ENCODE peak calls at places on chromosomes 16 and 17, in nine cellular contexts. X is epithelial cell of esophagus, S is ovary, U is cardiac muscle cell, E is prostate gland, I is stomach, K is left ventricle myocardium inferior, D is brain microvascular endothelial cell, P is fibroblast of lung. G is an unnamed sample.

GRCh38 chr17:39002991-39003715 is 36.0 kb upstream of the FBXO47 start:
- DNase-seq in X (no peak), S (no peak), U (no peak), E (peak; percentile 9), I (peak; percentile 42), K (peak; percentile 86), D (peak; percentile 51), P (peak; percentile 56), G (peak; percentile 94)

GRCh38 chr17:79833744-79834574 is 5.3 kb downstream of the CBX4 start:
- DNase-seq in X (no peak), S (no peak), U (peak; percentile 15), E (no peak), I (no peak), K (no peak), D (no peak), P (no peak), G (no peak)

GRCh38 chr17:27576429-27577123 is 54.4 kb upstream of the LGALS9 start:
- DNase-seq in X (no peak), S (no peak), U (no peak), E (no peak), I (no peak), K (no peak), D (no peak), P (peak; percentile 48), G (peak; percentile 55)

GRCh38 chr17:50330151-50330753 is 15.7 kb upstream of the XYLT2 start:
- DNase-seq in X (no peak), S (no peak), U (no peak), E (no peak), I (no peak), K (no peak), D (no peak), P (no peak), G (no peak)

GRCh38 chr16:85460983-85461813 is 151.9 kb upstream of the GSE1 start:
- DNase-seq in X (peak; percentile 26), S (peak; percentile 85), U (no peak), E (no peak), I (no peak), K (no peak), D (no peak), P (peak; percentile 49), G (peak; percentile 29)

GRCh38 chr16:11198817-11199216 is 57.2 kb downstream of the SOCS1 start:
- DNase-seq in X (peak; percentile 75), S (no peak), U (no peak), E (no peak), I (peak; percentile 56), K (no peak), D (no peak), P (no peak), G (no peak)

GRCh38 chr17:2929881-2930533 is 133.4 kb downstream of the OR1D5 start:
- DNase-seq in X (peak; percentile 60), S (no peak), U (peak; percentile 57), E (no peak), I (peak; percentile 71), K (peak; percentile 35), D (peak; percentile 35), P (peak; percentile 38), G (peak; percentile 11)

GRCh38 chr17:55674107-55674506 is 48.6 kb downstream of the TMEM100 start:
- DNase-seq in X (peak; percentile 72), S (no peak), U (no peak), E (no peak), I (no peak), K (no peak), D (no peak), P (peak; percentile 48), G (peak; percentile 15)

GRCh38 chr17:17951524-17951923 is 20.7 kb downstream of the TOM1L2 start:
- DNase-seq in X (peak; percentile 69), S (no peak), U (no peak), E (no peak), I (no peak), K (no peak), D (no peak), P (no peak), G (no peak)

GRCh38 chr17:17952691-17953090 is 19.5 kb downstream of the TOM1L2 start:
- DNase-seq in X (no peak), S (no peak), U (no peak), E (no peak), I (no peak), K (no peak), D (no peak), P (no peak), G (no peak)

GRCh38 chr17:17950347-17950746 is 21.9 kb downstream of the TOM1L2 start:
- DNase-seq in X (no peak), S (no peak), U (no peak), E (peak; percentile 43), I (no peak), K (no peak), D (no peak), P (no peak), G (no peak)

GRCh38 chr17:17947966-17948365 is 24.2 kb downstream of the TOM1L2 start:
- DNase-seq in X (peak; percentile 67), S (no peak), U (no peak), E (no peak), I (no peak), K (no peak), D (no peak), P (no peak), G (no peak)

DNA sequence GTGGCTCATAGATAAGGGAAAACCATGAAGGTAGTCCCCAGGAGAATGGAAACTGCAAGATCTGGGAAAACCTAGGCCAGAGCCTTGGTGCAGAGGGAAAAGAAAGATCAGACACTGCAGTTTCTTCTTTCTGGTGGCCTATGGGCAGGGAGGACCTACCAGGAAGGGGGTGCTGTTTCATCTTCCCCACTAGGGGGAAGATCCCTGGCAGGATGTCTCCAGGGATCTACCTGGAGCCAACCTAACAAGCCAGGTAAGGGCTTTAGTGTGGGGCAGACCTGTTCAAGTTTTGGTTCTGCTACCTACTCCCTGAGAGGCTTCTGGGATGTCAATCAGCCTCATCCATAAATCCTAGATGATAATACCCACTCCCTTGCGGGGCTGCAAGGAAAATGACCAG is 21.4 kb downstream of the TOM1L2 start:
- DNase-seq in X (peak; percentile 49), S (no peak), U (no peak), E (no peak), I (no peak), K (no peak), D (no peak), P (no peak), G (no peak)
- TF ChIP-seq CTCF in X (peak; percentile 49), S (no peak), U (peak; percentile 14), E (no peak), I (no peak), K (no peak), D (peak; percentile 59), P (no peak), G (peak; percentile 6)

GRCh38 chr16:27923751-27924150 is 139.8 kb downstream of the GSG1L start:
- DNase-seq in X (no peak), S (no peak), U (no peak), E (no peak), I (no peak), K (no peak), D (no peak), P (no peak), G (no peak)
- H3K4me3 ChIP-seq in X (no peak overlapping the region), S (no peak overlapping the region), U (no peak overlapping the region), E (no peak overlapping the region), I (no peak overlapping the region), K (no peak overlapping the region), D (no peak overlapping the region), P (no peak overlapping the region), G (no peak overlapping the region)

GRCh38 chr16:4158143-4159093 is 42.2 kb upstream of the ADCY9 start:
- DNase-seq in X (no peak), S (no peak), U (no peak), E (no peak), I (no peak), K (no peak), D (no peak), P (no peak), G (no peak)

GRCh38 chr16:4157376-4157825 is 41.2 kb upstream of the ADCY9 start:
- DNase-seq in X (no peak), S (no peak), U (no peak), E (no peak), I (no peak), K (no peak), D (no peak), P (no peak), G (no peak)

GRCh38 chr16:4159726-4160125 is 43.5 kb upstream of the ADCY9 start:
- DNase-seq in X (no peak), S (no peak), U (no peak), E (no peak), I (no peak), K (no peak), D (no peak), P (no peak), G (no peak)

DNA sequence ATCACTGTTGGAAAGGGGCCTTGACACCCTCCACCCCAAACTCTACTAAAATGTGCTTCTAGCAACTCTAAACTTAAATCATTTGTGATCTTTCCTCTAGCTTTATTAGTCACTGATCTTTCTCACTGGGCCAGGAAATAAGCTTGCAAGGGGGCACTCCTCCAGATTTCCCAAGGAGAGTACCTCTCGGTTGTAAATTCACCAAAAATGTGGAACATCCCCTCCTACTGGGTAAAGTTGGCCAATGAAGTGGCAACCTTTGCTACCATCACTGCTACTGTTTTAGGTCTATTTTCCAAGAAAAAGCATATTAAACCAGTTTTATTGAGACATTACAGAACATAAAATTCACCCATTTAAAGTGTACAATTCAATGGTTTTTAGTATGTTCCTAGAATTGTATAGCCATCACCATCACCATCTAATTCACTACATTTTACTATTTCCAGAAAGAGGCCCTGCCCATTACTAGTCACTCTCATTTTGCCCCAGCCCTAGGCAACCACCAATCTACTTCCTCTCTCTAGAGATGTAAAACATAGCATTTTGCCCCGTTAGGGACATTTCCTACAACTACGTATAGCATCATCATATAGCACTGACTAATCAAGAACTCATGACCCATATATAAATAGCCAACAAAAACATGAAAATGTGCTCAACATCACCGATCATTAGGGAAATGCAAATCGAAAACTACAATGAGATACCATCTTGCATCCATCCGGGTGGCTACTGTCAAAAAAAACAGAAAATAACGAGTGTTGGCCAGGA is 44.6 kb upstream of the ADCY9 start:
- DNase-seq in X (no peak), S (no peak), U (no peak), E (no peak), I (no peak), K (no peak), D (no peak), P (no peak), G (peak; percentile 32)
- TF ChIP-seq CTCF in X (no peak), S (no peak), U (peak; percentile 4), E (no peak), I (no peak), K (peak; percentile 11), D (no peak), P (no peak), G (peak; percentile 11)

GRCh38 chr17:14308965-14309879 is 8.3 kb downstream of the HS3ST3B1 start:
- DNase-seq in X (peak; percentile 87), S (peak; percentile 86), U (peak; percentile 98), E (peak; percentile 89), I (peak; percentile 89), K (peak; percentile 89), D (peak; percentile 93), P (peak; percentile 92), G (peak; percentile 91)

GRCh38 chr17:14310101-14310500 is 9.2 kb downstream of the HS3ST3B1 start:
- DNase-seq in X (no peak), S (no peak), U (no peak), E (no peak), I (no peak), K (no peak), D (no peak), P (no peak), G (no peak)

GRCh38 chr17:14311979-14312378 is 11.1 kb downstream of the HS3ST3B1 start:
- DNase-seq in X (no peak), S (no peak), U (no peak), E (no peak), I (no peak), K (no peak), D (no peak), P (no peak), G (no peak)

GRCh38 chr17:14311186-14311705 is 10.4 kb downstream of the HS3ST3B1 start:
- DNase-seq in X (no peak), S (no peak), U (no peak), E (no peak), I (no peak), K (no peak), D (no peak), P (no peak), G (no peak)

DNA sequence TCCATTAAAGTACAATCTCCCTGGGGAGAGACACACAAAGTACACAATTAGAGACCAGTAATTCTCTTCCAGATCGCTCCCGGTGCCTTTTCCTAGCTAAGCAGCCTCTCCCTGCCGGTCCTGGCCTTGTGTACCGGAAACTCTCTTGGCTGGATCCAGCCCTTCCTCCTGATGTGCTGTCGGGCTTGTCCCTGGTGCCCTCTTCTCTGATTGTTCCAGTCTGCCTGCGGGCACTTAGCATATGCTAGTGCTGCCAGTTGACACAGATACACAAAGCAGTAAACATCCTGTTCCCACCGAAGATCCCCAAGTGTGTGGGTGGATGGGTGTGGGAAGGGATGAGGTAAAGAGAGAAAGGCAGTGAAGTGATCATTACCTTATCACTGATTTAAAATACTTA is 9.7 kb downstream of the HS3ST3B1 start:
- DNase-seq in X (no peak), S (no peak), U (no peak), E (no peak), I (no peak), K (peak; percentile 25), D (no peak), P (no peak), G (no peak)
- H3K4me3 ChIP-seq in X (no peak overlapping the region), S (no peak overlapping the region), U (no peak overlapping the region), E (no peak overlapping the region), I (no peak overlapping the region), K (peak overlapping the region; percentile 70), D (no peak overlapping the region), P (no peak overlapping the region), G (no peak overlapping the region)

G was measured in fibroblast of the aortic adventitia.